ENCODE peak calls at places on chromosome 1, in six cellular contexts. Q is transverse colon, D is adrenal gland, Y is neural progenitor cell, U is ascending aorta, E is mammary epithelial cell. M is an unnamed sample.

GRCh38 chr1:236808005-236808404 is 12.9 kb downstream of the MTR start:
- DNase-seq in Q (no peak), Y (no peak), D (no peak), E (no peak), U (no peak), M (no peak)

GRCh38 chr1:74010206-74010605 is 187.8 kb downstream of the LRRIQ3 start:
- DNase-seq in D (no peak), Y (no peak), U (no peak), E (no peak), Q (no peak), M (no peak)

GRCh38 chr1:232142403-232143314 is 487.3 kb downstream of the SIPA1L2 start:
- DNase-seq in E (peak; percentile 94), Q (peak; percentile 37), U (peak; percentile 14), Y (no peak), D (peak; percentile 87), M (no peak)

GRCh38 chr1:203147376-203147775 is 19.9 kb downstream of the ADORA1 start:
- DNase-seq in Q (no peak), E (no peak), U (no peak), D (no peak), Y (no peak), M (peak; percentile 13)

GRCh38 chr1:53579221-53580008 is 120.2 kb downstream of the DMRTB1 start:
- DNase-seq in D (no peak), U (no peak), E (no peak), Q (no peak), Y (no peak), M (no peak)

GRCh38 chr1:1360511-1361169 is 2.3 kb upstream of the MXRA8 start:
- DNase-seq in Y (peak; percentile 71), Q (peak; percentile 57), E (peak; percentile 77), D (no peak), U (peak; percentile 50), M (no peak)

GRCh38 chr1:38819516-38819915 is 40.1 kb downstream of the RRAGC start:
- DNase-seq in Q (no peak), D (no peak), U (no peak), E (no peak), Y (no peak), M (no peak)

GRCh38 chr1:3028531-3029282 is 7.4 kb downstream of the ACTRT2 start:
- DNase-seq in E (no peak), Y (no peak), Q (no peak), U (no peak), D (no peak), M (no peak)

GRCh38 chr1:188941986-188942385 is 1535.7 kb downstream of the BRINP3 start:
- DNase-seq in Y (peak; percentile 40), E (no peak), D (no peak), U (no peak), Q (no peak), M (no peak)

GRCh38 chr1:173118404-173118803 is 67.7 kb upstream of the TNFSF18 start:
- DNase-seq in D (no peak), U (no peak), Y (no peak), Q (no peak), E (no peak), M (no peak)

GRCh38 chr1:228733576-228733975 is 1.7 kb upstream of the RHOU start:
- DNase-seq in U (no peak), E (no peak), Y (no peak), D (no peak), Q (no peak), M (no peak)

GRCh38 chr1:24383381-24383940 is 30.1 kb downstream of the STPG1 start:
- DNase-seq in Y (no peak), U (no peak), Q (no peak), D (no peak), E (no peak), M (no peak)

GRCh38 chr1:191760016-191760415 is 398.2 kb upstream of the RGS18 start:
- DNase-seq in Y (no peak), U (no peak), E (no peak), D (no peak), Q (no peak), M (no peak)

GRCh38 chr1:58739851-58740466 is 40.1 kb upstream of the MYSM1 start:
- DNase-seq in Q (no peak), D (no peak), Y (peak; percentile 87), U (no peak), E (peak; percentile 41), M (no peak)

GRCh38 chr1:90763506-90763905 is 46.4 kb upstream of the BARHL2 start:
- DNase-seq in U (no peak), Y (no peak), Q (no peak), E (no peak), D (no peak), M (no peak)

GRCh38 chr1:33039840-33040239 is 3.2 kb upstream of the AK2 start:
- DNase-seq in Q (no peak), U (no peak), Y (no peak), D (no peak), E (no peak), M (peak; percentile 55)

GRCh38 chr1:48917901-48918603 is 141.4 kb upstream of the BEND5 start:
- DNase-seq in Q (no peak), U (no peak), Y (no peak), E (no peak), D (peak; percentile 90), M (peak; percentile 41)

GRCh38 chr1:62436039-62436465 is 797 bp upstream of the USP1 start:
- DNase-seq in U (no peak), D (no peak), Y (no peak), Q (peak; percentile 97), E (no peak), M (peak; percentile 98)

GRCh38 chr1:31712625-31713024 is 8.8 kb upstream of the COL16A1 start:
- DNase-seq in E (no peak), Y (no peak), U (no peak), Q (peak; percentile 66), D (peak; percentile 85), M (no peak)

GRCh38 chr1:41919764-41920397 is 1.2 kb upstream of the HIVEP3 start:
- DNase-seq in Q (peak; percentile 57), D (peak; percentile 87), Y (peak; percentile 56), U (no peak), E (no peak), M (peak; percentile 53)

GRCh38 chr1:20080441-20081330 is 10.7 kb downstream of the PLA2G5 start:
- DNase-seq in Y (no peak), Q (no peak), U (no peak), E (no peak), D (no peak), M (no peak)

GRCh38 chr1:51313268-51313852 is 17.0 kb downstream of the TTC39A start:
- DNase-seq in Y (peak; percentile 27), Q (no peak), D (no peak), U (no peak), E (no peak), M (peak; percentile 35)

GRCh38 chr1:160705176-160705745 is 6.4 kb downstream of the CD48 start:
- DNase-seq in Y (no peak), E (no peak), Q (no peak), D (no peak), U (no peak), M (no peak)

GRCh38 chr1:106975944-106976343 is 80.5 kb upstream of the PRMT6 start:
- DNase-seq in Q (no peak), D (no peak), E (no peak), U (no peak), Y (no peak), M (no peak)
- TF ChIP-seq CTCF in Q (no peak), D (no peak), E (peak; percentile 9), U (no peak), Y (peak; percentile 42), M (no peak)

DNA sequence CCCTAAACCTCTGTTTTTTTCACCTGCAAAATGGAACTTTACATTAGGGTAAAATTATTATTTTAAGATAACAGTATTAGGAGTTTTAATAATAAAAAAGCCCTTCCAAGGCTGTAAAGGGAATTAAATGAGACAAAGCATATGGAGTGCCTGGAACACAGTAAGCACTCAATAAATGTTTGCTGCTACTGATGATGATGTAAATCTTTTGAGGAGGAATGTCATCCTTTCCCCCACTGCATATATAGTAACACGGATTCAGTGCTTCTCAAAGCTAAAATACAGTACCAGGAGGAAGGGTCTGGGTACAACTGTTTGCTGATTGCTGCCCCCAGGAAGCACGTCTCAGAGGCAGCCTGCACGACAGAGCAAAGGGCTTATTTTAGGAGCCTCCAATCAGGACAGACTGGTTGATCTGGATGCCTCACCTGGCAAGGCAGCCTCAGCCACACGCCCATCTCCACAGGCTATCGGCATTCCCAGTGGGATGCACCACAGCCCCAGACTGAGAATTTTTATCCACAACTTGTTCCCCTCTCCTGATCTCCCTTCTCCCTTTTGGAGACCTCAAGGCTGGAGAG is 64.4 kb downstream of the GADD45A start:
- DNase-seq in D (no peak), U (no peak), E (no peak), Q (peak; percentile 55), Y (peak; percentile 28), M (no peak)
- H3K4me1 ChIP-seq in D (peaks cover 24% of the 10 kb centered on the region), U (peaks cover 16% of the 10 kb centered on the region), E (peaks cover 74% of the 10 kb centered on the region), Q (peaks cover 37% of the 10 kb centered on the region), Y (peaks cover 76% of the 10 kb centered on the region), M (peaks cover 35% of the 10 kb centered on the region)

DNA sequence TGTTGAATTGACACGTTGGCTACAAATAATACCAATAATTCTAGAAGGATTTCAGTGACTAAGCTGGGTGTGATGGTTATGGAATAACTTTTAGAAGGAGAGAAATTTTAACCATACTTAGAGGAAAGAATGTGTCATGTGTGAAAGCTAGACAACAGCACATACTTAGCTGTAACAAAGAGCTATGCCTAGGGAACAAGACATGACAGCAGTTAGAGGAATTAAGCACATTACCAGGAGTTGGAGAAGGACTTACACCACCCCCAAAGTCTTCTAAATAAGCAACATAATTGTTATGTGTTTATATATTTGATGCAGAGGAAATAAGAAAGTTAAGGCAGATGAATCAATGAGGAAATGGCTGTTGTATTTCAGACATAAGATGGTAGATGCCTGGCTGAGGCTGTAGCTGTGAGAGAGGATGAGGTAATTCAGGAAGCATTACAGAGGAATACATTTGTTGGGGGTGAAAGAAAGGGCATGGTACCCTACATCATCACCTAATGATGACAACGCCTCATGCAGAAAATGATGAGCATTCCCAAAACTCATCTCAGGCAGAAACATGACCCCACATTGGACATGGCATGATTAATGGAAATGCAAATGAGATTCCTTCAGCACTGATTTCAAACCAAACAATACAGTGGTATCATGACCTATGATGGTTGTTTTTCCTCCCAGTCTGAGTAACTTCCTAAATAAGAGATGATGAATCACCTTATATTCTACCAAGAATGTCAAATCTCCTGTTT is 211.5 kb downstream of the LHX8 start:
- DNase-seq in Y (no peak), E (peak; percentile 20), Q (no peak), U (no peak), D (no peak), M (no peak)
- H3K27ac ChIP-seq in Y (no peak overlapping the region), E (no peak overlapping the region), Q (no peak overlapping the region), U (no peak overlapping the region), D (no peak overlapping the region), M (no peak overlapping the region)

GRCh38 chr1:65722461-65722860 is 70.2 kb upstream of the PDE4B start:
- DNase-seq in U (no peak), Y (no peak), E (no peak), Q (no peak), D (no peak), M (no peak)

GRCh38 chr1:65719391-65719790 is 73.3 kb upstream of the PDE4B start:
- DNase-seq in E (no peak), Y (no peak), D (no peak), U (no peak), Q (no peak), M (no peak)

DNA sequence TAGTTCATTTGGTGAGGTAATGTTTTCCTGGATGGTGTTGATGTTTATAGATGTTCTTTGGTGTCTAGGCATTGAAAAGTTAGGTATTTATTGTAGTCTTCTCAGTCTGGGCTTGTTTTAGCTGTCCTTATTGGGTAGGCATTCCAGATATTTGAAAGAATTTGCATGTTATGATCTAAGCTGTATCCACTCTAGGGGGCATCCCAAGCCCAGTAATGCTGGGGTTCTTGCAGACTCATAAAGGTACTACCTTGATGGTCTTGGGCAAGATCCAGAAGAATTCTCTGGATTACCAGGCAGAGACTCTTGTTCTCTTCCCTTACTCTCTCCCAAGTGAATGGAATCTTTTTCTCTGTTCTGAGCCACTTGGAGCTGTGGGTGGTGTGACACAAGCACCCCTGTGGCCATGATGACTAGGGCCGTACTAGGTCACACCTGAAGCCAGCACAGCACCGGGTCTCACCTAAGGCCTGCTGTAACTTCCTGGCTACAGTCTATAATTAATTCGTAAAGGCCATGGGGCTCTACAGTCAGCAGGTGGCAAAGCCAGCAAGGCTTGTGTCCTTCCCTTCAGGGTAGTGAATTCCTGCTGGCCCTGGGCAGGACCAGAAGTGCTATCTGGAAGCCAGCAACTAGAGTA is 74.8 kb upstream of the PDE4B start:
- DNase-seq in Q (no peak), D (no peak), Y (no peak), E (no peak), U (no peak), M (no peak)
- TF ChIP-seq CTCF in Q (no peak), D (no peak), Y (no peak), E (no peak), U (no peak), M (no peak)

M was measured in lower lobe of right lung.